ENCODE peak calls at places on chromosomes 2 and 18, in ten cellular contexts. P is A549, T is mesendoderm, J is thoracic aorta, L is Peyer's patch, X is colonic mucosa, E is transverse colon, Q is upper lobe of right lung, V is GM23338, H is fibroblast of lung. G is an unnamed sample.

GRCh38 chr2:138762515-138762914 is 17.7 kb downstream of the NXPH2 start:
- DNase-seq in J (no peak), Q (no peak), H (no peak), L (no peak), T (no peak), E (no peak), P (no peak), X (no peak), V (no peak), G (no peak)

GRCh38 chr2:188353282-188353681 is 61.6 kb downstream of the GULP1 start:
- DNase-seq in J (no peak), E (no peak), Q (no peak), T (no peak), V (no peak), P (no peak), L (no peak), X (no peak), H (no peak), G (no peak)

GRCh38 chr2:175011505-175011904 is 6.3 kb upstream of the CHN1 start:
- DNase-seq in T (no peak), V (no peak), E (no peak), P (no peak), J (no peak), L (no peak), X (no peak), Q (no peak), H (no peak), G (no peak)

GRCh38 chr18:75574197-75574596 is 146.7 kb upstream of the SMIM21 start:
- DNase-seq in X (no peak), J (no peak), E (no peak), L (no peak), P (no peak), V (no peak), H (no peak), Q (no peak), T (no peak), G (no peak)

GRCh38 chr2:149924028-149924427 is 336.5 kb upstream of the MMADHC start:
- DNase-seq in L (no peak), P (peak; percentile 10), Q (no peak), J (no peak), V (no peak), X (no peak), T (no peak), H (peak; percentile 8), E (no peak), G (no peak)

GRCh38 chr2:81324046-81324445 is 1019.5 kb upstream of the LRRTM1 start:
- DNase-seq in Q (no peak), J (no peak), T (peak; percentile 91), P (no peak), H (peak; percentile 25), L (no peak), V (peak; percentile 77), X (no peak), E (no peak), G (no peak)

GRCh38 chr2:188291617-188292445 is at the start of gene GULP1:
- DNase-seq in P (peak; percentile 47), X (peak; percentile 66), Q (peak; percentile 86), V (peak; percentile 91), H (peak; percentile 80), T (peak; percentile 93), J (no peak), E (peak; percentile 76), L (no peak), G (no peak)

GRCh38 chr2:240140511-240140910 is at the start of gene OTOS:
- DNase-seq in X (no peak), Q (no peak), T (no peak), V (no peak), J (no peak), E (no peak), H (no peak), P (no peak), L (no peak), G (no peak)

GRCh38 chr18:61756244-61756643 is 136.6 kb downstream of the RNF152 start:
- DNase-seq in V (no peak), P (no peak), T (no peak), Q (no peak), J (no peak), L (no peak), E (no peak), H (no peak), X (no peak), G (no peak)

GRCh38 chr2:59378104-59378503 is 1137.0 kb upstream of the FANCL start:
- DNase-seq in Q (no peak), X (no peak), E (no peak), L (no peak), H (no peak), V (no peak), P (no peak), J (no peak), T (no peak), G (no peak)

GRCh38 chr2:88626171-88627054 is 851 bp downstream of the EIF2AK3 start:
- DNase-seq in E (peak; percentile 49), T (peak; percentile 41), Q (peak; percentile 78), H (no peak), J (no peak), V (peak; percentile 68), L (peak; percentile 40), P (peak; percentile 14), X (peak; percentile 42), G (no peak)

GRCh38 chr2:217863874-217864273 is 138.9 kb downstream of the TNS1 start:
- DNase-seq in H (no peak), X (no peak), V (no peak), J (no peak), E (no peak), T (no peak), Q (no peak), P (no peak), L (no peak), G (no peak)

GRCh38 chr2:74206180-74206688 is 7.8 kb downstream of the MTHFD2 start:
- DNase-seq in L (peak; percentile 52), X (no peak), H (peak; percentile 79), J (no peak), E (peak; percentile 69), P (no peak), V (no peak), Q (no peak), T (peak; percentile 69), G (no peak)

DNA sequence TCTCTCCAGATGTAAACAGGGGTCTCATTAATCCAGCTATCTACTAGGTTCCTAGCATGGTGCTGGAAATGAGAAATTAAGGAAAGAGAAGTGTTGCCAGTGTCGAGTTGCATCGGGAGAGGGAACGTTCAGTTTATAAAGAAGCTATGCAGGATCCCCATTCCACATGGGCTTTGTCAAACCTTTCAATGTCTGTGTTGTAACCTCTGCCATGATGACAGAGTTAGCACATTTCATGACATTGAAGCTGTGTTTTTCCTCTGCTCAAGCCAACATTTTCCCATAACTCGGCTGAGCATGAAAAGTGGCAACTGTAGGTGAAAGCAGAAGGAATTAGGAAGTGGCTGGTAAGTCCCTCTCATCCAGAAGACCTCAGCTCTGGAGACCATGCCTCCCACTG is 133.4 kb downstream of the WDSUB1 start:
- DNase-seq in H (peak; percentile 23), X (no peak), V (no peak), P (no peak), T (no peak), Q (no peak), L (no peak), E (no peak), J (no peak), G (no peak)
- H3K4me1 ChIP-seq in H (peaks cover 2% of the 10 kb centered on the region), X (peaks cover 27% of the 10 kb centered on the region), V (peaks cover 3% of the 10 kb centered on the region), P (no peaks in the 10 kb centered on the region), T (no peaks in the 10 kb centered on the region), Q (peaks cover 69% of the 10 kb centered on the region), L (no peaks in the 10 kb centered on the region), E (peaks cover 65% of the 10 kb centered on the region), J (no peaks in the 10 kb centered on the region), G (peaks cover 28% of the 10 kb centered on the region)

GRCh38 chr2:47065771-47066380 is 89.2 kb downstream of the STPG4 start:
- DNase-seq in X (peak; percentile 83), E (peak; percentile 60), J (no peak), V (peak; percentile 34), P (no peak), T (peak; percentile 95), L (no peak), Q (no peak), H (peak; percentile 61), G (no peak)
- H3K4me3 ChIP-seq in X (no peak overlapping the region), E (no peak overlapping the region), J (no peak overlapping the region), V (no peak overlapping the region), P (no peak overlapping the region), T (no peak overlapping the region), L (no peak overlapping the region), Q (no peak overlapping the region), H (no peak overlapping the region), G (no peak overlapping the region)

GRCh38 chr18:44727291-44727690 is 46.6 kb downstream of the SETBP1 start:
- DNase-seq in Q (no peak), J (no peak), V (no peak), L (no peak), H (no peak), P (no peak), E (no peak), X (no peak), T (peak; percentile 77), G (no peak)
- H3K4me1 ChIP-seq in Q (peaks cover 27% of the 10 kb centered on the region), J (peaks cover 30% of the 10 kb centered on the region), V (peaks cover 25% of the 10 kb centered on the region), L (peaks cover 46% of the 10 kb centered on the region), H (peaks cover 20% of the 10 kb centered on the region), P (peaks cover 17% of the 10 kb centered on the region), E (peaks cover 60% of the 10 kb centered on the region), X (peaks cover 9% of the 10 kb centered on the region), T (peaks cover 47% of the 10 kb centered on the region), G (peaks cover 15% of the 10 kb centered on the region)

GRCh38 chr18:906416-907170 is 1.9 kb downstream of the ADCYAP1 start:
- DNase-seq in X (no peak), V (peak; percentile 91), Q (no peak), L (no peak), E (no peak), J (no peak), P (no peak), T (peak; percentile 71), H (no peak), G (no peak)

GRCh38 chr18:907880-908512 is 3.3 kb downstream of the ADCYAP1 start:
- DNase-seq in Q (no peak), L (no peak), T (no peak), H (no peak), E (no peak), V (peak; percentile 44), J (no peak), P (no peak), X (no peak), G (no peak)

GRCh38 chr18:905948-906415 is 1.3 kb downstream of the ADCYAP1 start:
- DNase-seq in P (no peak), L (no peak), H (no peak), X (no peak), Q (no peak), T (peak; percentile 22), V (peak; percentile 46), J (no peak), E (no peak), G (no peak)

GRCh38 chr18:908631-909621 is 4.3 kb downstream of the ADCYAP1 start:
- DNase-seq in E (no peak), T (peak; percentile 40), J (no peak), X (no peak), L (no peak), Q (no peak), V (peak; percentile 80), H (no peak), P (no peak), G (no peak)

DNA sequence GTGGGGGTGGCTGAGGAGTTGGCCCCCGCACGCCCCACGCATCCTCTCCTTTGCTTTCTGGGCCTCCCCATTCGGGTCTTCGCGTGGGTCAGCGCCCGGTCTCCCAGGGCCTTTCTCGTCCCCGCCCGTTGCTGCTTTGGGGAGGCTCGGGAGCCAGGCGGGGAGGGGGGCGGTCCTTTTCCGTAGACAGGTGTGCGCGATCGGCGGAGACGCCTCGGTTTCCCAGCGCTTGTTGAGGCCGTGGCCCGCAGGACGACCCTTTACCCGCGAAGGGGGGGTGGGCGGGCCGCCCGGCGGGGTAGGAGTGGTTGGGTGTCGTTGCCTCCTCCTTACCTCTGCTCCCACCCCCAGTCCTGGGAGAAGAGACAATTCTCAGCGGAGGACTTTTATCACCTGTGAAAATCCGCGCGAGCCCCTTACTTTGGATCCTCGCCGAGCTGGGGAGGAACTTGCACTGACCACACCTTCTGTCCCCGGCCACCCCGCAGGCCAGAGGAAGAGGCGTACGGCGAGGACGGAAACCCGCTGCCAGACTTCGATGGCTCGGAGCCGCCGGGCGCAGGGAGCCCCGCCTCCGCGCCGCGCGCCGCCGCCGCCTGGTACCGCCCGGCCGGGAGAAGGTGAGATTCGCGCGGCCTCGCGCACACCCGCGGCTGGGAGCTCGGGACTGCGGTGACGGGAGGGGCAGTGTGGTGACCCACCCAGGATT is 2.7 kb downstream of the ADCYAP1 start:
- DNase-seq in V (peak; percentile 61), E (no peak), J (no peak), Q (peak; percentile 61), X (no peak), H (no peak), T (peak; percentile 43), L (no peak), P (no peak), G (no peak)
- H3K4me3 ChIP-seq in V (peak overlapping the region; percentile 76), E (peak overlapping the region; percentile 45), J (peak overlapping the region; percentile 68), Q (peak overlapping the region; percentile 48), X (peak overlapping the region; percentile 16), H (no peak overlapping the region), T (no peak overlapping the region), L (peak overlapping the region; percentile 40), P (peak overlapping the region; percentile 38), G (peak overlapping the region; percentile 9)